ENCODE peak calls at places on chromosomes 2 and 18, in eight cellular contexts. One of them, this sample, is unnamed.

GRCh38 chr2:37326285-37326684 is 1.7 kb upstream of the PRKD3 start:
- ATAC-seq in aorta: peak; percentile 71
- ATAC-seq in RWPE2: peak; percentile 57
- ATAC-seq in upper lobe of left lung: peak; percentile 83
- ATAC-seq in Panc1: no peak
- ATAC-seq in right cardiac atrium: peak; percentile 69
- ATAC-seq in mucosa of descending colon: peak; percentile 47
- ATAC-seq in body of pancreas: peak; percentile 49
- ATAC-seq in this sample: peak; percentile 54

GRCh38 chr2:33458248-33458819 is 18.1 kb upstream of the RASGRP3 start:
- ATAC-seq in aorta: no peak
- ATAC-seq in RWPE2: no peak
- ATAC-seq in upper lobe of left lung: no peak
- ATAC-seq in Panc1: no peak
- ATAC-seq in right cardiac atrium: peak; percentile 53
- ATAC-seq in mucosa of descending colon: no peak
- ATAC-seq in body of pancreas: no peak
- ATAC-seq in this sample: peak; percentile 17

GRCh38 chr2:156322103-156322671 is 10.3 kb downstream of the NR4A2 start:
- ATAC-seq in aorta: no peak
- ATAC-seq in RWPE2: no peak
- ATAC-seq in upper lobe of left lung: no peak
- ATAC-seq in Panc1: no peak
- ATAC-seq in right cardiac atrium: no peak
- ATAC-seq in mucosa of descending colon: peak; percentile 60
- ATAC-seq in body of pancreas: no peak
- ATAC-seq in this sample: no peak

GRCh38 chr2:214378455-214379103 is 32.3 kb upstream of the VWC2L start:
- ATAC-seq in aorta: no peak
- ATAC-seq in RWPE2: peak; percentile 86
- ATAC-seq in upper lobe of left lung: no peak
- ATAC-seq in Panc1: no peak
- ATAC-seq in right cardiac atrium: no peak
- ATAC-seq in mucosa of descending colon: no peak
- ATAC-seq in body of pancreas: peak; percentile 15
- ATAC-seq in this sample: no peak

GRCh38 chr2:120510751-120511395 is 164.9 kb downstream of the INHBB start:
- ATAC-seq in aorta: no peak
- ATAC-seq in RWPE2: no peak
- ATAC-seq in upper lobe of left lung: no peak
- ATAC-seq in Panc1: no peak
- ATAC-seq in right cardiac atrium: no peak
- ATAC-seq in mucosa of descending colon: no peak
- ATAC-seq in body of pancreas: no peak
- ATAC-seq in this sample: no peak

GRCh38 chr2:168561991-168562390 is 105.9 kb downstream of the CERS6 start:
- ATAC-seq in aorta: no peak
- ATAC-seq in RWPE2: no peak
- ATAC-seq in upper lobe of left lung: no peak
- ATAC-seq in Panc1: no peak
- ATAC-seq in right cardiac atrium: no peak
- ATAC-seq in mucosa of descending colon: no peak
- ATAC-seq in body of pancreas: no peak
- ATAC-seq in this sample: no peak

GRCh38 chr2:7190587-7191320 is 273.5 kb downstream of the RNF144A start:
- ATAC-seq in aorta: no peak
- ATAC-seq in RWPE2: no peak
- ATAC-seq in upper lobe of left lung: no peak
- ATAC-seq in Panc1: no peak
- ATAC-seq in right cardiac atrium: no peak
- ATAC-seq in mucosa of descending colon: no peak
- ATAC-seq in body of pancreas: no peak
- ATAC-seq in this sample: no peak

GRCh38 chr2:2083113-2083757 is 247.8 kb downstream of the MYT1L start:
- ATAC-seq in aorta: no peak
- ATAC-seq in RWPE2: no peak
- ATAC-seq in upper lobe of left lung: peak; percentile 72
- ATAC-seq in Panc1: no peak
- ATAC-seq in right cardiac atrium: no peak
- ATAC-seq in mucosa of descending colon: no peak
- ATAC-seq in body of pancreas: peak; percentile 75
- ATAC-seq in this sample: no peak

GRCh38 chr18:48674198-48674721 is 135.4 kb downstream of the CTIF start:
- ATAC-seq in aorta: no peak
- ATAC-seq in RWPE2: no peak
- ATAC-seq in upper lobe of left lung: no peak
- ATAC-seq in Panc1: no peak
- ATAC-seq in right cardiac atrium: peak; percentile 4
- ATAC-seq in mucosa of descending colon: peak; percentile 66
- ATAC-seq in body of pancreas: no peak
- ATAC-seq in this sample: no peak

GRCh38 chr2:44833123-44834069 is 108.1 kb upstream of the SIX3 start:
- ATAC-seq in aorta: no peak
- ATAC-seq in RWPE2: peak; percentile 68
- ATAC-seq in upper lobe of left lung: no peak
- ATAC-seq in Panc1: no peak
- ATAC-seq in right cardiac atrium: no peak
- ATAC-seq in mucosa of descending colon: no peak
- ATAC-seq in body of pancreas: no peak
- ATAC-seq in this sample: no peak

GRCh38 chr2:75268112-75268511 is 68.8 kb upstream of the TACR1 start:
- ATAC-seq in aorta: no peak
- ATAC-seq in RWPE2: no peak
- ATAC-seq in upper lobe of left lung: no peak
- ATAC-seq in Panc1: no peak
- ATAC-seq in right cardiac atrium: no peak
- ATAC-seq in mucosa of descending colon: no peak
- ATAC-seq in body of pancreas: no peak
- ATAC-seq in this sample: no peak

GRCh38 chr18:22446325-22446724 is 28.6 kb upstream of the CTAGE1 start:
- ATAC-seq in aorta: no peak
- ATAC-seq in RWPE2: no peak
- ATAC-seq in upper lobe of left lung: no peak
- ATAC-seq in Panc1: no peak
- ATAC-seq in right cardiac atrium: peak; percentile 38
- ATAC-seq in mucosa of descending colon: no peak
- ATAC-seq in body of pancreas: no peak
- ATAC-seq in this sample: no peak

GRCh38 chr2:178241852-178242551 is 47.7 kb downstream of the OSBPL6 start:
- ATAC-seq in aorta: peak; percentile 89
- ATAC-seq in RWPE2: peak; percentile 78
- ATAC-seq in upper lobe of left lung: no peak
- ATAC-seq in Panc1: no peak
- ATAC-seq in right cardiac atrium: peak; percentile 87
- ATAC-seq in mucosa of descending colon: peak; percentile 78
- ATAC-seq in body of pancreas: peak; percentile 100
- ATAC-seq in this sample: peak; percentile 88

GRCh38 chr2:65574911-65575444 is 142.6 kb upstream of the SPRED2 start:
- ATAC-seq in aorta: no peak
- ATAC-seq in RWPE2: no peak
- ATAC-seq in upper lobe of left lung: no peak
- ATAC-seq in Panc1: no peak
- ATAC-seq in right cardiac atrium: peak; percentile 41
- ATAC-seq in mucosa of descending colon: no peak
- ATAC-seq in body of pancreas: no peak
- ATAC-seq in this sample: no peak

GRCh38 chr2:160388464-160389263 is 104.9 kb downstream of the RBMS1 start:
- ATAC-seq in aorta: peak; percentile 45
- ATAC-seq in RWPE2: no peak
- ATAC-seq in upper lobe of left lung: peak; percentile 77
- ATAC-seq in Panc1: no peak
- ATAC-seq in right cardiac atrium: peak; percentile 78
- ATAC-seq in mucosa of descending colon: peak; percentile 62
- ATAC-seq in body of pancreas: peak; percentile 23
- ATAC-seq in this sample: peak; percentile 35

GRCh38 chr2:160394153-160394552 is 99.5 kb downstream of the RBMS1 start:
- ATAC-seq in aorta: no peak
- ATAC-seq in RWPE2: no peak
- ATAC-seq in upper lobe of left lung: no peak
- ATAC-seq in Panc1: no peak
- ATAC-seq in right cardiac atrium: no peak
- ATAC-seq in mucosa of descending colon: peak; percentile 76
- ATAC-seq in body of pancreas: no peak
- ATAC-seq in this sample: no peak

GRCh38 chr2:160389875-160390274 is 103.7 kb downstream of the RBMS1 start:
- ATAC-seq in aorta: no peak
- ATAC-seq in RWPE2: peak; percentile 66
- ATAC-seq in upper lobe of left lung: no peak
- ATAC-seq in Panc1: no peak
- ATAC-seq in right cardiac atrium: no peak
- ATAC-seq in mucosa of descending colon: no peak
- ATAC-seq in body of pancreas: no peak
- ATAC-seq in this sample: peak; percentile 54

GRCh38 chr2:160390544-160391258 is 102.9 kb downstream of the RBMS1 start:
- ATAC-seq in aorta: no peak
- ATAC-seq in RWPE2: peak; percentile 66
- ATAC-seq in upper lobe of left lung: no peak
- ATAC-seq in Panc1: no peak
- ATAC-seq in right cardiac atrium: no peak
- ATAC-seq in mucosa of descending colon: no peak
- ATAC-seq in body of pancreas: no peak
- ATAC-seq in this sample: no peak

DNA sequence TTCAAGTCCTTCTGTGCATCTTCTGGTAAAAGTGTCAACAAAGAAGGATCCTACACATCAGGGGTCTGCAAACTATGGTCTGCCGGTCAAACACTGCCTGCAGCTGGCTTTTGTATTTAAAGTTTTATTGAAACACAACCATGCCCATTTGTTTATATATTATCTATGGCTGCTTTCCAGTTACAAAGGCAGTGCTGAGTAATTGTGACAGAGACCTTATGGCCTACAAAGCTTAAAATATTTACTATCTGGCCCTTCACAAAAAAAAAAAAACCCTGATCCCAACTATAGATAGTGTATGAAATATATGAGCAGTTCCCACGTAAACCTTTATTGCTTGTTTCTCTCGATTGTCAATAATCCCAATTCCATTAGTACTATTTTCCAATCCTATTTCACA is 101.4 kb downstream of the RBMS1 start:
- ATAC-seq in aorta: no peak
- ATAC-seq in RWPE2: no peak
- ATAC-seq in upper lobe of left lung: no peak
- ATAC-seq in Panc1: no peak
- ATAC-seq in right cardiac atrium: no peak
- ATAC-seq in mucosa of descending colon: no peak
- ATAC-seq in body of pancreas: no peak
- ATAC-seq in this sample: no peak
- H3K4me1 ChIP-seq in aorta: peaks cover 7% of the 10 kb centered on the region
- H3K4me1 ChIP-seq in RWPE2: peaks cover 85% of the 10 kb centered on the region
- H3K4me1 ChIP-seq in upper lobe of left lung: peaks cover 60% of the 10 kb centered on the region
- H3K4me1 ChIP-seq in Panc1: peaks cover 4% of the 10 kb centered on the region
- H3K4me1 ChIP-seq in right cardiac atrium: peaks cover 20% of the 10 kb centered on the region
- H3K4me1 ChIP-seq in mucosa of descending colon: peaks cover 6% of the 10 kb centered on the region
- H3K4me1 ChIP-seq in body of pancreas: no peaks in the 10 kb centered on the region
- H3K4me1 ChIP-seq in this sample: peaks cover 97% of the 10 kb centered on the region

DNA sequence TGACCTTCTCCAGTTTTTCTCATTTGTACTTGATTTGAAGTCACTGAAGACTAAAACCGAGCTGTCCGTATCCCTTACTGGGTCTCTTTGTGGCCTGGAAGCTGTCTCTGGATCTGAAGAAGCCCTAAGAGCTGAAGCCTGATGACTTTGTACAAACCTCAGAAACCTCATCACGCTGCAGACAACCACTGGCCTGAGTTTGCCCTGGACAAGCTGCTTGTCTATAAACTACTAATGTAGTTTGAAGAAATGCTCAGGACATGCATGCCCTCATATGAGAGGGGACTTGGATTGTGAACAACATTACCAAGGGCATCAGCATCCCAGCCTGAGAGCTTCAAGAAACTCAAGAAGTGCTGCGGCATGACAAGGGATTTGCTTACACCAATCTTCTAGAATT is 79.3 kb upstream of the CBLN2 start:
- ATAC-seq in aorta: no peak
- ATAC-seq in RWPE2: no peak
- ATAC-seq in upper lobe of left lung: no peak
- ATAC-seq in Panc1: no peak
- ATAC-seq in right cardiac atrium: no peak
- ATAC-seq in mucosa of descending colon: no peak
- ATAC-seq in body of pancreas: no peak
- ATAC-seq in this sample: no peak
- H3K4me1 ChIP-seq in aorta: no peaks in the 10 kb centered on the region
- H3K4me1 ChIP-seq in RWPE2: no peaks in the 10 kb centered on the region
- H3K4me1 ChIP-seq in upper lobe of left lung: no peaks in the 10 kb centered on the region
- H3K4me1 ChIP-seq in Panc1: no peaks in the 10 kb centered on the region
- H3K4me1 ChIP-seq in right cardiac atrium: no peaks in the 10 kb centered on the region
- H3K4me1 ChIP-seq in mucosa of descending colon: no peaks in the 10 kb centered on the region
- H3K4me1 ChIP-seq in body of pancreas: no peaks in the 10 kb centered on the region
- H3K4me1 ChIP-seq in this sample: no peaks in the 10 kb centered on the region

DNA sequence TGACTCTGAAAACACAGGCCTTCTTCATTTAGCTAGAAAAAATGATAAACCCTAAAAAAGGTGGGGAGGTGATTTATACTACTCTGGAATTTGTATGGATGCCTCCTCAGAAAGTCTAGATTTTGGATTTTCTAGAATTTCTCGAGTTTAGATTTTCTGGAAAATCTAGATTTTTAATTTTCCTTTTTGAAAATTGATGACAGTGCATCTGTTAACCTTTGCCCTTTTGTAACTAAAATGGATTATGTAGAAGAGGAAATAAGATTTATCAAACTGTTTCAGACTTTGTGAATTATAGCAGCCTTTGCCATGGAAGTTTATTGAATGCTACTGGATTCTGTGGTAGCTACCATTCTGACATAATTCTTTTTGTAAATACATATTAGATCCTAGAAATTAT is 75.6 kb upstream of the RBM44 start:
- ATAC-seq in aorta: no peak
- ATAC-seq in RWPE2: no peak
- ATAC-seq in upper lobe of left lung: no peak
- ATAC-seq in Panc1: no peak
- ATAC-seq in right cardiac atrium: no peak
- ATAC-seq in mucosa of descending colon: no peak
- ATAC-seq in body of pancreas: no peak
- ATAC-seq in this sample: no peak
- H3K4me1 ChIP-seq in aorta: peaks cover 3% of the 10 kb centered on the region
- H3K4me1 ChIP-seq in RWPE2: peaks cover 39% of the 10 kb centered on the region
- H3K4me1 ChIP-seq in upper lobe of left lung: peaks cover 26% of the 10 kb centered on the region
- H3K4me1 ChIP-seq in Panc1: peaks cover 29% of the 10 kb centered on the region
- H3K4me1 ChIP-seq in right cardiac atrium: peaks cover 6% of the 10 kb centered on the region
- H3K4me1 ChIP-seq in mucosa of descending colon: peaks cover 35% of the 10 kb centered on the region
- H3K4me1 ChIP-seq in body of pancreas: peaks cover 50% of the 10 kb centered on the region
- H3K4me1 ChIP-seq in this sample: no peaks in the 10 kb centered on the region

GRCh38 chr2:23571527-23572295 is 186.7 kb downstream of the KLHL29 start:
- ATAC-seq in aorta: no peak
- ATAC-seq in RWPE2: no peak
- ATAC-seq in upper lobe of left lung: no peak
- ATAC-seq in Panc1: no peak
- ATAC-seq in right cardiac atrium: peak; percentile 46
- ATAC-seq in mucosa of descending colon: no peak
- ATAC-seq in body of pancreas: no peak
- ATAC-seq in this sample: no peak
- H3K4me1 ChIP-seq in aorta: no peaks in the 10 kb centered on the region
- H3K4me1 ChIP-seq in RWPE2: no peaks in the 10 kb centered on the region
- H3K4me1 ChIP-seq in upper lobe of left lung: peaks cover 7% of the 10 kb centered on the region
- H3K4me1 ChIP-seq in Panc1: no peaks in the 10 kb centered on the region
- H3K4me1 ChIP-seq in right cardiac atrium: no peaks in the 10 kb centered on the region
- H3K4me1 ChIP-seq in mucosa of descending colon: no peaks in the 10 kb centered on the region
- H3K4me1 ChIP-seq in body of pancreas: no peaks in the 10 kb centered on the region
- H3K4me1 ChIP-seq in this sample: peaks cover 14% of the 10 kb centered on the region